ENCODE peak calls at places on chromosomes 7 and 10, in six cellular contexts. One of them, this sample, is unnamed.

GRCh38 chr10:93796167-93796566 is 38.4 kb downstream of the LGI1 start:
- DNase-seq in heart left ventricle: no peak
- DNase-seq in GM23338: no peak
- DNase-seq in mammary epithelial cell: no peak
- DNase-seq in WERI-Rb-1: no peak
- DNase-seq in right cardiac atrium: no peak
- DNase-seq in this sample: no peak

GRCh38 chr10:78805176-78805575 is 263.6 kb upstream of the ZMIZ1 start:
- DNase-seq in right cardiac atrium: peak; percentile 92
- DNase-seq in heart left ventricle: peak; percentile 70
- DNase-seq in mammary epithelial cell: peak; percentile 65
- DNase-seq in GM23338: no peak
- DNase-seq in WERI-Rb-1: no peak
- DNase-seq in this sample: no peak

GRCh38 chr7:48832303-48832845 is 92.0 kb upstream of the CDC14C start:
- DNase-seq in right cardiac atrium: no peak
- DNase-seq in WERI-Rb-1: no peak
- DNase-seq in mammary epithelial cell: no peak
- DNase-seq in heart left ventricle: no peak
- DNase-seq in GM23338: no peak
- DNase-seq in this sample: no peak

GRCh38 chr7:136386876-136387275 is 409.7 kb upstream of the MTPN start:
- DNase-seq in WERI-Rb-1: no peak
- DNase-seq in right cardiac atrium: no peak
- DNase-seq in heart left ventricle: no peak
- DNase-seq in GM23338: no peak
- DNase-seq in mammary epithelial cell: no peak
- DNase-seq in this sample: no peak

GRCh38 chr7:108094933-108095710 is 35.0 kb downstream of the LAMB4 start:
- DNase-seq in WERI-Rb-1: no peak
- DNase-seq in mammary epithelial cell: peak; percentile 93
- DNase-seq in GM23338: no peak
- DNase-seq in heart left ventricle: no peak
- DNase-seq in right cardiac atrium: no peak
- DNase-seq in this sample: no peak

GRCh38 chr10:116211682-116212081 is 61.3 kb downstream of the GFRA1 start:
- DNase-seq in WERI-Rb-1: no peak
- DNase-seq in right cardiac atrium: no peak
- DNase-seq in heart left ventricle: no peak
- DNase-seq in GM23338: no peak
- DNase-seq in mammary epithelial cell: no peak
- DNase-seq in this sample: no peak

GRCh38 chr7:105130048-105130447 is 116.0 kb downstream of the KMT2E start:
- DNase-seq in mammary epithelial cell: no peak
- DNase-seq in right cardiac atrium: no peak
- DNase-seq in WERI-Rb-1: peak; percentile 43
- DNase-seq in heart left ventricle: no peak
- DNase-seq in GM23338: no peak
- DNase-seq in this sample: no peak

GRCh38 chr7:129298268-129298893 is 73.6 kb downstream of the AHCYL2 start:
- DNase-seq in heart left ventricle: no peak
- DNase-seq in WERI-Rb-1: peak; percentile 45
- DNase-seq in GM23338: peak; percentile 84
- DNase-seq in right cardiac atrium: peak; percentile 76
- DNase-seq in mammary epithelial cell: peak; percentile 25
- DNase-seq in this sample: no peak

GRCh38 chr7:76343931-76344321 is 14.9 kb downstream of the YWHAG start:
- DNase-seq in GM23338: no peak
- DNase-seq in right cardiac atrium: no peak
- DNase-seq in heart left ventricle: no peak
- DNase-seq in mammary epithelial cell: no peak
- DNase-seq in WERI-Rb-1: no peak
- DNase-seq in this sample: no peak

GRCh38 chr10:124661661-124662180 is 82.5 kb downstream of the FAM53B start:
- DNase-seq in heart left ventricle: no peak
- DNase-seq in right cardiac atrium: peak; percentile 25
- DNase-seq in WERI-Rb-1: no peak
- DNase-seq in GM23338: no peak
- DNase-seq in mammary epithelial cell: no peak
- DNase-seq in this sample: no peak

GRCh38 chr7:26675143-26675887 is 189.1 kb downstream of the SKAP2 start:
- DNase-seq in mammary epithelial cell: peak; percentile 77
- DNase-seq in right cardiac atrium: no peak
- DNase-seq in GM23338: no peak
- DNase-seq in WERI-Rb-1: no peak
- DNase-seq in heart left ventricle: no peak
- DNase-seq in this sample: no peak

GRCh38 chr10:109178576-109178975 is 744.7 kb downstream of the XPNPEP1 start:
- DNase-seq in heart left ventricle: no peak
- DNase-seq in GM23338: no peak
- DNase-seq in right cardiac atrium: no peak
- DNase-seq in WERI-Rb-1: no peak
- DNase-seq in mammary epithelial cell: no peak
- DNase-seq in this sample: no peak

GRCh38 chr10:71314694-71315225 is 4.3 kb upstream of the SLC29A3 start:
- DNase-seq in GM23338: peak; percentile 24
- DNase-seq in WERI-Rb-1: no peak
- DNase-seq in mammary epithelial cell: no peak
- DNase-seq in heart left ventricle: no peak
- DNase-seq in right cardiac atrium: no peak
- DNase-seq in this sample: no peak
- H3K4me3 ChIP-seq in GM23338: peak overlapping the region; percentile 50
- H3K4me3 ChIP-seq in WERI-Rb-1: no peak overlapping the region
- H3K4me3 ChIP-seq in mammary epithelial cell: no peak overlapping the region
- H3K4me3 ChIP-seq in heart left ventricle: no peak overlapping the region
- H3K4me3 ChIP-seq in right cardiac atrium: no peak overlapping the region
- H3K4me3 ChIP-seq in this sample: no peak overlapping the region

GRCh38 chr10:20215547-20216152 is 399.4 kb downstream of the PLXDC2 start:
- DNase-seq in heart left ventricle: no peak
- DNase-seq in GM23338: peak; percentile 75
- DNase-seq in mammary epithelial cell: no peak
- DNase-seq in WERI-Rb-1: no peak
- DNase-seq in right cardiac atrium: no peak
- DNase-seq in this sample: no peak
- H3K4me3 ChIP-seq in heart left ventricle: no peak overlapping the region
- H3K4me3 ChIP-seq in GM23338: peak overlapping the region; percentile 12
- H3K4me3 ChIP-seq in mammary epithelial cell: no peak overlapping the region
- H3K4me3 ChIP-seq in WERI-Rb-1: no peak overlapping the region
- H3K4me3 ChIP-seq in right cardiac atrium: no peak overlapping the region
- H3K4me3 ChIP-seq in this sample: no peak overlapping the region

GRCh38 chr7:2808891-2809660 is 35.0 kb downstream of the GNA12 start:
- DNase-seq in heart left ventricle: no peak
- DNase-seq in WERI-Rb-1: no peak
- DNase-seq in mammary epithelial cell: no peak
- DNase-seq in GM23338: peak; percentile 0
- DNase-seq in right cardiac atrium: peak; percentile 53
- DNase-seq in this sample: no peak

GRCh38 chr7:2806571-2806970 is 37.5 kb downstream of the GNA12 start:
- DNase-seq in right cardiac atrium: no peak
- DNase-seq in GM23338: no peak
- DNase-seq in heart left ventricle: no peak
- DNase-seq in mammary epithelial cell: no peak
- DNase-seq in WERI-Rb-1: no peak
- DNase-seq in this sample: no peak

GRCh38 chr7:2807455-2807845 is 36.7 kb downstream of the GNA12 start:
- DNase-seq in GM23338: no peak
- DNase-seq in mammary epithelial cell: no peak
- DNase-seq in heart left ventricle: no peak
- DNase-seq in WERI-Rb-1: no peak
- DNase-seq in right cardiac atrium: no peak
- DNase-seq in this sample: no peak

GRCh38 chr7:2809903-2810628 is 34.0 kb downstream of the GNA12 start:
- DNase-seq in mammary epithelial cell: peak; percentile 15
- DNase-seq in right cardiac atrium: no peak
- DNase-seq in heart left ventricle: no peak
- DNase-seq in WERI-Rb-1: no peak
- DNase-seq in GM23338: peak; percentile 2
- DNase-seq in this sample: no peak

DNA sequence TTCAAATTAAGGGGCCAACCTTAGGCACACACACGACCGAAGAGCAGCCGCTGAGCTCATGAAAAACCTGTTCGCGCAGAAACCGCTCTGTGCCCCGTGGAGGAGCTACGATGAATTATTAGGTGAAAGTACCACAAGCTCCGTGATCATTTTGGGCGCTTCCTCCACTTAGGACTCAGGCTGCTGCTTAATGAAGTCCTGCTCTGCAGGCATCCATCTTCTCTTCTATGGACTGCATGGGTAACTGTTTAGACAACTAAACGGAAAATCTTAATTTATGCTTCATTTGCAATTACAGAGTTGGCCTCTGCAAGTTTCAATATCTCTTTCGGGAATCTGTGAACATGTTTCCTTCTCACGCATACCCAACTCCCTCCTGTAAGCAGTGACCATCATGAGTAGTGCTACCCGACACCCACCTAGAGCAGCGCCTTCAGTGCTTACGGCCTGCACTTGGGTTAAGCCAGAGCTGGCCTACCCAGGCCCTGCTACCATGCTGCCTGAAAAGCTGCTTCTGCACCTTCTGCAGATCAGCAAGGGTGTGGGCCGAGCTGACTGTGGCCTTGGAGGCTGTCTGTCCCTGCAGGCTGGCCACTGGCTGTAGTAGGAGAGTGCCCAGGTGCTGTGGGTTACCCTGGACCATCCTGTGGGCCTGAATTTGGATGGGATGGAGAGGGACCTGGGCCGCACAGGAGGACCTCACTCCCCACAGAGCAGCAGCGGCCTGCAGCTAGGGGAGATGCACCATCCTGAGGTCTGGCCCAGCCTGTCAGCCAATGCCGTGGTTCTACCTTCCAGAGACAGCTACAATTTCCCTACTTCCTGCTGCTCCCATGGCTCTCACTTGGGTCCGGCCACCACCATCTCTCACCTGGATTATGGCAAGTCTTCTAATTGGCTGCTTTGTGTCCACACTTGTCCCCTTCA is 36.0 kb downstream of the GNA12 start:
- DNase-seq in GM23338: peak; percentile 51
- DNase-seq in WERI-Rb-1: no peak
- DNase-seq in heart left ventricle: no peak
- DNase-seq in mammary epithelial cell: no peak
- DNase-seq in right cardiac atrium: no peak
- DNase-seq in this sample: no peak
- H3K4me3 ChIP-seq in GM23338: no peak overlapping the region
- H3K4me3 ChIP-seq in WERI-Rb-1: no peak overlapping the region
- H3K4me3 ChIP-seq in heart left ventricle: no peak overlapping the region
- H3K4me3 ChIP-seq in mammary epithelial cell: no peak overlapping the region
- H3K4me3 ChIP-seq in right cardiac atrium: no peak overlapping the region
- H3K4me3 ChIP-seq in this sample: no peak overlapping the region

GRCh38 chr7:94655562-94655883 is 410 bp downstream of the SGCE start:
- DNase-seq in heart left ventricle: no peak
- DNase-seq in right cardiac atrium: peak; percentile 54
- DNase-seq in GM23338: peak; percentile 64
- DNase-seq in WERI-Rb-1: peak; percentile 23
- DNase-seq in mammary epithelial cell: peak; percentile 17
- DNase-seq in this sample: no peak
- H3K4me3 ChIP-seq in heart left ventricle: peak overlapping the region; percentile 72
- H3K4me3 ChIP-seq in right cardiac atrium: peak overlapping the region; percentile 65
- H3K4me3 ChIP-seq in GM23338: peak overlapping the region; percentile 87
- H3K4me3 ChIP-seq in WERI-Rb-1: peak overlapping the region; percentile 78
- H3K4me3 ChIP-seq in mammary epithelial cell: peak overlapping the region; percentile 86
- H3K4me3 ChIP-seq in this sample: peak overlapping the region; percentile 70

GRCh38 chr10:117554371-117554770 is 11.8 kb downstream of the EMX2 start:
- DNase-seq in WERI-Rb-1: no peak
- DNase-seq in heart left ventricle: no peak
- DNase-seq in right cardiac atrium: no peak
- DNase-seq in GM23338: no peak
- DNase-seq in mammary epithelial cell: no peak
- DNase-seq in this sample: no peak

GRCh38 chr10:117552759-117553158 is 10.2 kb downstream of the EMX2 start:
- DNase-seq in WERI-Rb-1: no peak
- DNase-seq in heart left ventricle: no peak
- DNase-seq in right cardiac atrium: no peak
- DNase-seq in GM23338: no peak
- DNase-seq in mammary epithelial cell: no peak
- DNase-seq in this sample: no peak

GRCh38 chr10:117552156-117552620 is 9.6 kb downstream of the EMX2 start:
- DNase-seq in mammary epithelial cell: no peak
- DNase-seq in GM23338: peak; percentile 67
- DNase-seq in right cardiac atrium: no peak
- DNase-seq in heart left ventricle: no peak
- DNase-seq in WERI-Rb-1: no peak
- DNase-seq in this sample: no peak

GRCh38 chr10:117553815-117554172 is 11.2 kb downstream of the EMX2 start:
- DNase-seq in mammary epithelial cell: no peak
- DNase-seq in WERI-Rb-1: no peak
- DNase-seq in right cardiac atrium: no peak
- DNase-seq in GM23338: no peak
- DNase-seq in heart left ventricle: no peak
- DNase-seq in this sample: no peak

GRCh38 chr10:117553171-117553814 is 10.7 kb downstream of the EMX2 start:
- DNase-seq in mammary epithelial cell: no peak
- DNase-seq in GM23338: peak; percentile 72
- DNase-seq in right cardiac atrium: peak; percentile 61
- DNase-seq in heart left ventricle: no peak
- DNase-seq in WERI-Rb-1: no peak
- DNase-seq in this sample: no peak
- H3K4me3 ChIP-seq in mammary epithelial cell: no peak overlapping the region
- H3K4me3 ChIP-seq in GM23338: peak overlapping the region; percentile 51
- H3K4me3 ChIP-seq in right cardiac atrium: no peak overlapping the region
- H3K4me3 ChIP-seq in heart left ventricle: no peak overlapping the region
- H3K4me3 ChIP-seq in WERI-Rb-1: no peak overlapping the region
- H3K4me3 ChIP-seq in this sample: no peak overlapping the region

DNA sequence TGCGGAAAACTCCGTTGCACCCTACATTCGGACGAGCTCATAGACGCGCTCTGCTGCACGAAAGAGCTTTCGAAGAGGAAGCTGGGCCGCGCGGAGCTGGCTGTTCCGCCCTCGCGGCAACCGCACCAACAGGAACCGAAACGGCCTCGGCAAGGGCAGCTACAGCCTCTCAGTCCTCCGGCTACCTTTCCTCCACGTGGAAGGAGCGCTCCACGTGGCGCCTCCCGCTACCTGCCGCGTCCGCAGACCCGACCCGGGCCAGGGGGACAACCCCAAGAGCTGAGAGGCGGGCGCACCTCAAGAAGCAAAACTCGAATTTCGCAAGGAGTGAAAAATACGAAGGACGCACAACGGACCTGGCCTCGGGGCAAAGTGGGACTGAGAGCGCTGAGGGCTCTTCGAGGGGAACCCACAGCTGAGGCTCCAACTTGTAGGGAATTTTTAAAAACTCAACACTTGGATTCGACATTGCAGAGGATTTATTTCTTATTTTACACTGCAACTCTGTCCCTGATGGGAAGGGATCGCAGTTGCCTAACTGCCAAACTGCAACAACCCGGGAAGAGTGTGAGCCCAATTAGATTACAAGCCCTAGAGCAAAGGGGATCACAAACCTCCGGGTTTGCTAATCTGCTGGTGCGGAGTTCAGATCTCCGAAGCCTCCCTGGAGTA is 1.4 kb downstream of the HPSE2 start:
- DNase-seq in WERI-Rb-1: peak; percentile 12
- DNase-seq in GM23338: peak; percentile 78
- DNase-seq in mammary epithelial cell: peak; percentile 18
- DNase-seq in right cardiac atrium: peak; percentile 73
- DNase-seq in heart left ventricle: peak; percentile 51
- DNase-seq in this sample: peak; percentile 88
- H3K4me3 ChIP-seq in WERI-Rb-1: no peak overlapping the region
- H3K4me3 ChIP-seq in GM23338: peak overlapping the region; percentile 75
- H3K4me3 ChIP-seq in mammary epithelial cell: peak overlapping the region; percentile 41
- H3K4me3 ChIP-seq in right cardiac atrium: peak overlapping the region; percentile 25
- H3K4me3 ChIP-seq in heart left ventricle: peak overlapping the region; percentile 49
- H3K4me3 ChIP-seq in this sample: no peak overlapping the region

DNA sequence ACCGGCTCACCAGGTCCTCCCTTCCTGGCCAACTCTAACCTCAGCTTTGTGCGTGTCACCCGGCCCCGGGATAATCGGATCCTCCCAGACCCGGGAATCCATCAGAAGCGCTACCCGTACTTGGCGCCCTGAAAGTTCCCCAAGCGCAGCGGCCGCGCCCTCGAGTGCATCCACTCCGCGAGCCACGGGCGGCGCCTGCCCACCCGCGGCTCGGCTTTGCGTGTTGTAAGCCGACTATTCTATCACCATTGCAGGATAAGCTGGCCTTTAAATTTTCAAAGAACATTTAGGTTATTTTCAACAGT is 35.7 kb upstream of the EBLN1 start:
- DNase-seq in heart left ventricle: no peak
- DNase-seq in WERI-Rb-1: peak; percentile 44
- DNase-seq in mammary epithelial cell: no peak
- DNase-seq in GM23338: peak; percentile 67
- DNase-seq in right cardiac atrium: peak; percentile 88
- DNase-seq in this sample: no peak
- H3K4me3 ChIP-seq in heart left ventricle: peak overlapping the region; percentile 75
- H3K4me3 ChIP-seq in WERI-Rb-1: peak overlapping the region; percentile 76
- H3K4me3 ChIP-seq in mammary epithelial cell: no peak overlapping the region
- H3K4me3 ChIP-seq in GM23338: peak overlapping the region; percentile 72
- H3K4me3 ChIP-seq in right cardiac atrium: peak overlapping the region; percentile 87
- H3K4me3 ChIP-seq in this sample: peak overlapping the region; percentile 76